ENCODE peak calls at places on chromosomes 11 and 22, in eight cellular contexts. One of them, this sample, is unnamed.

GRCh38 chr11:117908261-117908895 is 20.8 kb downstream of the TMPRSS13 start:
- DNase-seq in H4: no peak
- DNase-seq in osteocyte: no peak
- DNase-seq in RWPE1: no peak
- DNase-seq in NCI-H1436 treated with DMSO at 0.1 percent for 48 hours: no peak
- DNase-seq in M059J: no peak
- DNase-seq in upper lobe of left lung: peak
- DNase-seq in activated naive CD4-positive, alpha-beta T cell: no peak
- DNase-seq in this sample: no peak

GRCh38 chr11:60111793-60112192 is 23.3 kb downstream of the MS4A2 start:
- DNase-seq in activated naive CD4-positive, alpha-beta T cell: no peak
- DNase-seq in RWPE1: no peak
- DNase-seq in osteocyte: no peak
- DNase-seq in upper lobe of left lung: no peak
- DNase-seq in NCI-H1436 treated with DMSO at 0.1 percent for 48 hours: no peak
- DNase-seq in H4: no peak
- DNase-seq in M059J: no peak
- DNase-seq in this sample: no peak

GRCh38 chr22:47345025-47345424 is 582.6 kb downstream of the TBC1D22A start:
- DNase-seq in upper lobe of left lung: peak
- DNase-seq in M059J: no peak
- DNase-seq in H4: no peak
- DNase-seq in RWPE1: no peak
- DNase-seq in activated naive CD4-positive, alpha-beta T cell: no peak
- DNase-seq in NCI-H1436 treated with DMSO at 0.1 percent for 48 hours: no peak
- DNase-seq in osteocyte: peak
- DNase-seq in this sample: no peak

GRCh38 chr22:27986459-27986858 is 67.4 kb upstream of the PITPNB start:
- DNase-seq in upper lobe of left lung: no peak
- DNase-seq in RWPE1: no peak
- DNase-seq in NCI-H1436 treated with DMSO at 0.1 percent for 48 hours: no peak
- DNase-seq in osteocyte: peak
- DNase-seq in activated naive CD4-positive, alpha-beta T cell: no peak
- DNase-seq in M059J: no peak
- DNase-seq in H4: no peak
- DNase-seq in this sample: no peak

GRCh38 chr11:118609380-118610219 is 2.2 kb downstream of the PHLDB1 start:
- DNase-seq in NCI-H1436 treated with DMSO at 0.1 percent for 48 hours: no peak
- DNase-seq in upper lobe of left lung: peak
- DNase-seq in H4: no peak
- DNase-seq in RWPE1: no peak
- DNase-seq in activated naive CD4-positive, alpha-beta T cell: no peak
- DNase-seq in osteocyte: no peak
- DNase-seq in M059J: no peak
- DNase-seq in this sample: peak

GRCh38 chr11:17012712-17013547 is 1.3 kb downstream of the PLEKHA7 start:
- DNase-seq in RWPE1: peak
- DNase-seq in activated naive CD4-positive, alpha-beta T cell: no peak
- DNase-seq in NCI-H1436 treated with DMSO at 0.1 percent for 48 hours: no peak
- DNase-seq in H4: no peak
- DNase-seq in M059J: peak
- DNase-seq in upper lobe of left lung: peak
- DNase-seq in osteocyte: no peak
- DNase-seq in this sample: peak

GRCh38 chr22:39431821-39432251 is 25.0 kb upstream of the MGAT3 start:
- DNase-seq in M059J: peak
- DNase-seq in RWPE1: no peak
- DNase-seq in NCI-H1436 treated with DMSO at 0.1 percent for 48 hours: no peak
- DNase-seq in H4: no peak
- DNase-seq in activated naive CD4-positive, alpha-beta T cell: no peak
- DNase-seq in osteocyte: no peak
- DNase-seq in upper lobe of left lung: no peak
- DNase-seq in this sample: peak

GRCh38 chr11:115724709-115725108 is 220.5 kb upstream of the CADM1 start:
- DNase-seq in osteocyte: no peak
- DNase-seq in M059J: peak
- DNase-seq in activated naive CD4-positive, alpha-beta T cell: no peak
- DNase-seq in NCI-H1436 treated with DMSO at 0.1 percent for 48 hours: no peak
- DNase-seq in RWPE1: no peak
- DNase-seq in H4: no peak
- DNase-seq in upper lobe of left lung: no peak
- DNase-seq in this sample: peak

GRCh38 chr22:31923761-31924160 is 20.6 kb upstream of the YWHAH start:
- DNase-seq in osteocyte: no peak
- DNase-seq in H4: no peak
- DNase-seq in activated naive CD4-positive, alpha-beta T cell: no peak
- DNase-seq in M059J: no peak
- DNase-seq in NCI-H1436 treated with DMSO at 0.1 percent for 48 hours: no peak
- DNase-seq in RWPE1: no peak
- DNase-seq in upper lobe of left lung: no peak
- DNase-seq in this sample: no peak

GRCh38 chr11:1589996-1590395 is 4.9 kb upstream of the KRTAP5-1 start:
- DNase-seq in RWPE1: no peak
- DNase-seq in activated naive CD4-positive, alpha-beta T cell: no peak
- DNase-seq in NCI-H1436 treated with DMSO at 0.1 percent for 48 hours: no peak
- DNase-seq in H4: no peak
- DNase-seq in osteocyte: no peak
- DNase-seq in M059J: no peak
- DNase-seq in upper lobe of left lung: no peak
- DNase-seq in this sample: no peak

GRCh38 chr11:120554771-120555432 is 43.4 kb downstream of the GRIK4 start:
- DNase-seq in RWPE1: no peak
- DNase-seq in osteocyte: no peak
- DNase-seq in upper lobe of left lung: no peak
- DNase-seq in NCI-H1436 treated with DMSO at 0.1 percent for 48 hours: no peak
- DNase-seq in H4: peak
- DNase-seq in M059J: no peak
- DNase-seq in activated naive CD4-positive, alpha-beta T cell: no peak
- DNase-seq in this sample: peak

GRCh38 chr11:34490304-34490703 is 23.3 kb downstream of the ELF5 start:
- DNase-seq in H4: no peak
- DNase-seq in RWPE1: no peak
- DNase-seq in NCI-H1436 treated with DMSO at 0.1 percent for 48 hours: no peak
- DNase-seq in M059J: no peak
- DNase-seq in osteocyte: no peak
- DNase-seq in upper lobe of left lung: no peak
- DNase-seq in activated naive CD4-positive, alpha-beta T cell: no peak
- DNase-seq in this sample: no peak

GRCh38 chr11:92776676-92777075 is 192.8 kb upstream of the MTNR1B start:
- DNase-seq in activated naive CD4-positive, alpha-beta T cell: no peak
- DNase-seq in NCI-H1436 treated with DMSO at 0.1 percent for 48 hours: no peak
- DNase-seq in RWPE1: no peak
- DNase-seq in H4: peak
- DNase-seq in M059J: peak
- DNase-seq in osteocyte: no peak
- DNase-seq in upper lobe of left lung: no peak
- DNase-seq in this sample: peak

GRCh38 chr11:36213050-36213840 is 76.0 kb downstream of the COMMD9 start:
- DNase-seq in RWPE1: no peak
- DNase-seq in M059J: no peak
- DNase-seq in activated naive CD4-positive, alpha-beta T cell: no peak
- DNase-seq in NCI-H1436 treated with DMSO at 0.1 percent for 48 hours: no peak
- DNase-seq in upper lobe of left lung: peak
- DNase-seq in H4: no peak
- DNase-seq in osteocyte: no peak
- DNase-seq in this sample: no peak

GRCh38 chr22:35746248-35746647 is 28.6 kb downstream of the APOL5 start:
- DNase-seq in H4: no peak
- DNase-seq in RWPE1: no peak
- DNase-seq in upper lobe of left lung: peak
- DNase-seq in activated naive CD4-positive, alpha-beta T cell: no peak
- DNase-seq in M059J: no peak
- DNase-seq in NCI-H1436 treated with DMSO at 0.1 percent for 48 hours: no peak
- DNase-seq in osteocyte: peak
- DNase-seq in this sample: no peak

GRCh38 chr22:25747245-25747944 is 5.4 kb downstream of the MYO18B start:
- DNase-seq in M059J: peak
- DNase-seq in NCI-H1436 treated with DMSO at 0.1 percent for 48 hours: no peak
- DNase-seq in RWPE1: peak
- DNase-seq in activated naive CD4-positive, alpha-beta T cell: no peak
- DNase-seq in osteocyte: no peak
- DNase-seq in H4: peak
- DNase-seq in upper lobe of left lung: no peak
- DNase-seq in this sample: peak

GRCh38 chr11:73011126-73011817 is 130.8 kb downstream of the FCHSD2 start:
- DNase-seq in RWPE1: no peak
- DNase-seq in M059J: no peak
- DNase-seq in upper lobe of left lung: no peak
- DNase-seq in osteocyte: no peak
- DNase-seq in H4: no peak
- DNase-seq in NCI-H1436 treated with DMSO at 0.1 percent for 48 hours: no peak
- DNase-seq in activated naive CD4-positive, alpha-beta T cell: no peak
- DNase-seq in this sample: no peak

GRCh38 chr22:30304495-30305244 is 15.4 kb upstream of the CASTOR1 start:
- DNase-seq in NCI-H1436 treated with DMSO at 0.1 percent for 48 hours: no peak
- DNase-seq in osteocyte: no peak
- DNase-seq in RWPE1: peak
- DNase-seq in M059J: no peak
- DNase-seq in H4: no peak
- DNase-seq in upper lobe of left lung: no peak
- DNase-seq in activated naive CD4-positive, alpha-beta T cell: no peak
- DNase-seq in this sample: peak

GRCh38 chr11:9001736-9002135 is 2.1 kb downstream of the NRIP3 start:
- DNase-seq in osteocyte: no peak
- DNase-seq in M059J: peak
- DNase-seq in upper lobe of left lung: no peak
- DNase-seq in RWPE1: peak
- DNase-seq in NCI-H1436 treated with DMSO at 0.1 percent for 48 hours: no peak
- DNase-seq in activated naive CD4-positive, alpha-beta T cell: no peak
- DNase-seq in H4: peak
- DNase-seq in this sample: peak

GRCh38 chr11:102289510-102290078 is 27.7 kb upstream of the BIRC3 start:
- DNase-seq in H4: no peak
- DNase-seq in RWPE1: no peak
- DNase-seq in osteocyte: no peak
- DNase-seq in NCI-H1436 treated with DMSO at 0.1 percent for 48 hours: no peak
- DNase-seq in activated naive CD4-positive, alpha-beta T cell: no peak
- DNase-seq in upper lobe of left lung: no peak
- DNase-seq in M059J: no peak
- DNase-seq in this sample: no peak

GRCh38 chr11:75775056-75775455 is 6.5 kb downstream of the DGAT2 start:
- DNase-seq in M059J: no peak
- DNase-seq in NCI-H1436 treated with DMSO at 0.1 percent for 48 hours: no peak
- DNase-seq in RWPE1: no peak
- DNase-seq in H4: no peak
- DNase-seq in activated naive CD4-positive, alpha-beta T cell: no peak
- DNase-seq in upper lobe of left lung: no peak
- DNase-seq in osteocyte: no peak
- DNase-seq in this sample: no peak

GRCh38 chr11:68036141-68036716 is 2.6 kb upstream of the TCIRG1 start:
- DNase-seq in NCI-H1436 treated with DMSO at 0.1 percent for 48 hours: no peak
- DNase-seq in activated naive CD4-positive, alpha-beta T cell: no peak
- DNase-seq in H4: no peak
- DNase-seq in osteocyte: no peak
- DNase-seq in M059J: no peak
- DNase-seq in RWPE1: no peak
- DNase-seq in upper lobe of left lung: peak
- DNase-seq in this sample: no peak

GRCh38 chr22:38788417-38788816 is 5.5 kb downstream of the DNAL4 start:
- DNase-seq in M059J: peak
- DNase-seq in osteocyte: no peak
- DNase-seq in H4: peak
- DNase-seq in activated naive CD4-positive, alpha-beta T cell: no peak
- DNase-seq in RWPE1: no peak
- DNase-seq in NCI-H1436 treated with DMSO at 0.1 percent for 48 hours: no peak
- DNase-seq in upper lobe of left lung: peak
- DNase-seq in this sample: peak

GRCh38 chr11:117950320-117950719 is 21.1 kb upstream of the TMPRSS13 start:
- DNase-seq in upper lobe of left lung: no peak
- DNase-seq in activated naive CD4-positive, alpha-beta T cell: no peak
- DNase-seq in osteocyte: peak
- DNase-seq in M059J: peak
- DNase-seq in RWPE1: no peak
- DNase-seq in H4: no peak
- DNase-seq in NCI-H1436 treated with DMSO at 0.1 percent for 48 hours: no peak
- DNase-seq in this sample: no peak

GRCh38 chr22:46604306-46604690 is 15.9 kb upstream of the GRAMD4 start:
- DNase-seq in M059J: no peak
- DNase-seq in RWPE1: no peak
- DNase-seq in upper lobe of left lung: no peak
- DNase-seq in activated naive CD4-positive, alpha-beta T cell: no peak
- DNase-seq in H4: no peak
- DNase-seq in NCI-H1436 treated with DMSO at 0.1 percent for 48 hours: no peak
- DNase-seq in osteocyte: no peak
- DNase-seq in this sample: peak

GRCh38 chr11:106398396-106399074 is 321.1 kb downstream of the AASDHPPT start:
- DNase-seq in RWPE1: no peak
- DNase-seq in osteocyte: no peak
- DNase-seq in H4: peak
- DNase-seq in NCI-H1436 treated with DMSO at 0.1 percent for 48 hours: no peak
- DNase-seq in activated naive CD4-positive, alpha-beta T cell: no peak
- DNase-seq in upper lobe of left lung: no peak
- DNase-seq in M059J: peak
- DNase-seq in this sample: peak

GRCh38 chr22:26589367-26589844 is 526 bp downstream of the TPST2 start:
- DNase-seq in activated naive CD4-positive, alpha-beta T cell: no peak
- DNase-seq in RWPE1: peak
- DNase-seq in H4: no peak
- DNase-seq in osteocyte: no peak
- DNase-seq in upper lobe of left lung: no peak
- DNase-seq in M059J: peak
- DNase-seq in NCI-H1436 treated with DMSO at 0.1 percent for 48 hours: no peak
- DNase-seq in this sample: peak

GRCh38 chr11:20158597-20159257 is 1.5 kb downstream of the DBX1 start:
- DNase-seq in M059J: peak
- DNase-seq in NCI-H1436 treated with DMSO at 0.1 percent for 48 hours: no peak
- DNase-seq in H4: peak
- DNase-seq in upper lobe of left lung: peak
- DNase-seq in RWPE1: peak
- DNase-seq in activated naive CD4-positive, alpha-beta T cell: no peak
- DNase-seq in osteocyte: peak
- DNase-seq in this sample: peak

GRCh38 chr22:36136475-36136874 is 24.1 kb downstream of the APOL3 start:
- DNase-seq in upper lobe of left lung: no peak
- DNase-seq in H4: peak
- DNase-seq in osteocyte: no peak
- DNase-seq in M059J: peak
- DNase-seq in activated naive CD4-positive, alpha-beta T cell: no peak
- DNase-seq in NCI-H1436 treated with DMSO at 0.1 percent for 48 hours: no peak
- DNase-seq in RWPE1: no peak
- DNase-seq in this sample: peak

GRCh38 chr11:59556115-59556882 is 45.0 kb downstream of the OR4D9 start:
- DNase-seq in RWPE1: peak
- DNase-seq in M059J: peak
- DNase-seq in activated naive CD4-positive, alpha-beta T cell: no peak
- DNase-seq in NCI-H1436 treated with DMSO at 0.1 percent for 48 hours: no peak
- DNase-seq in osteocyte: peak
- DNase-seq in upper lobe of left lung: no peak
- DNase-seq in H4: peak
- DNase-seq in this sample: peak

GRCh38 chr22:39818050-39818449 is 75.5 kb downstream of the ENTHD1 start:
- DNase-seq in RWPE1: no peak
- DNase-seq in H4: no peak
- DNase-seq in osteocyte: no peak
- DNase-seq in NCI-H1436 treated with DMSO at 0.1 percent for 48 hours: no peak
- DNase-seq in upper lobe of left lung: no peak
- DNase-seq in activated naive CD4-positive, alpha-beta T cell: no peak
- DNase-seq in M059J: peak
- DNase-seq in this sample: peak

GRCh38 chr11:66971483-66971882 is 3.6 kb upstream of the C11orf86 start:
- DNase-seq in M059J: peak
- DNase-seq in RWPE1: no peak
- DNase-seq in activated naive CD4-positive, alpha-beta T cell: no peak
- DNase-seq in osteocyte: no peak
- DNase-seq in H4: no peak
- DNase-seq in NCI-H1436 treated with DMSO at 0.1 percent for 48 hours: no peak
- DNase-seq in upper lobe of left lung: no peak
- DNase-seq in this sample: peak

GRCh38 chr22:25067851-25068421 is 115.4 kb downstream of the KIAA1671 start:
- DNase-seq in RWPE1: no peak
- DNase-seq in NCI-H1436 treated with DMSO at 0.1 percent for 48 hours: no peak
- DNase-seq in H4: no peak
- DNase-seq in activated naive CD4-positive, alpha-beta T cell: peak
- DNase-seq in osteocyte: no peak
- DNase-seq in M059J: no peak
- DNase-seq in upper lobe of left lung: peak
- DNase-seq in this sample: no peak

GRCh38 chr11:134374891-134375550 is 37.0 kb downstream of the B3GAT1 start:
- DNase-seq in osteocyte: no peak
- DNase-seq in M059J: no peak
- DNase-seq in H4: no peak
- DNase-seq in NCI-H1436 treated with DMSO at 0.1 percent for 48 hours: no peak
- DNase-seq in upper lobe of left lung: no peak
- DNase-seq in RWPE1: no peak
- DNase-seq in activated naive CD4-positive, alpha-beta T cell: no peak
- DNase-seq in this sample: no peak

This sample was measured in EH.